ENCODE peak calls at places on chromosomes 16 and 17, in seven cellular contexts. M is choroid plexus epithelial cell, V is SK-N-SH, W is left lung, E is dorsolateral prefrontal cortex, S is transverse colon, C is endothelial cell of umbilical vein. R is an unnamed sample.

GRCh38 chr16:73361061-73361460 is 313.1 kb upstream of the ZFHX3 start:
- DNase-seq in M (no peak), V (no peak), W (no peak), E (no peak), S (no peak), C (no peak), R (no peak)

GRCh38 chr16:1861730-1862129 is 10.2 kb downstream of the MEIOB start:
- DNase-seq in M (no peak), V (no peak), W (no peak), E (no peak), S (no peak), C (no peak), R (no peak)

GRCh38 chr17:74822329-74823175 is 37.1 kb downstream of the GRIN2C start:
- DNase-seq in M (no peak), V (no peak), W (no peak), E (no peak), S (no peak), C (no peak), R (no peak)

GRCh38 chr17:58786586-58787295 is 31.1 kb downstream of the PPM1E start:
- DNase-seq in M (peak), V (peak), W (no peak), E (no peak), S (no peak), C (peak), R (peak)

GRCh38 chr16:1002399-1003161 is 21.0 kb downstream of the SOX8 start:
- DNase-seq in M (peak), V (no peak), W (no peak), E (no peak), S (peak), C (peak), R (peak)

GRCh38 chr16:85216522-85217375 is 104.5 kb upstream of the CIBAR2 start:
- DNase-seq in M (no peak), V (no peak), W (no peak), E (peak), S (no peak), C (no peak), R (no peak)

GRCh38 chr16:81624718-81625543 is 154.2 kb upstream of the PLCG2 start:
- DNase-seq in M (no peak), V (no peak), W (no peak), E (no peak), S (no peak), C (peak), R (no peak)

GRCh38 chr16:19520861-19521331 is 1.0 kb downstream of the GDE1 start:
- DNase-seq in M (no peak), V (no peak), W (no peak), E (no peak), S (peak), C (peak), R (peak)

GRCh38 chr16:69772560-69773254 is 10.6 kb downstream of the WWP2 start:
- DNase-seq in M (no peak), V (no peak), W (no peak), E (no peak), S (no peak), C (peak), R (no peak)

GRCh38 chr17:56908061-56908542 is 5.7 kb downstream of the TRIM25 start:
- DNase-seq in M (no peak), V (no peak), W (peak), E (no peak), S (peak), C (no peak), R (no peak)

GRCh38 chr16:11696266-11697012 is 28.2 kb downstream of the SNN start:
- DNase-seq in M (no peak), V (no peak), W (no peak), E (no peak), S (no peak), C (no peak), R (no peak)

GRCh38 chr16:10521681-10522274 is 58.6 kb downstream of the EMP2 start:
- DNase-seq in M (peak), V (peak), W (no peak), E (peak), S (peak), C (peak), R (peak)

GRCh38 chr17:41919165-41919817 is 540 bp upstream of the ACLY start:
- DNase-seq in M (peak), V (no peak), W (peak), E (no peak), S (no peak), C (no peak), R (no peak)

GRCh38 chr17:59498421-59499307 is 66.7 kb upstream of the DHX40 start:
- DNase-seq in M (peak), V (peak), W (no peak), E (no peak), S (no peak), C (no peak), R (no peak)

GRCh38 chr16:49919327-49919726 is 63.4 kb upstream of the ZNF423 start:
- DNase-seq in M (no peak), V (no peak), W (no peak), E (no peak), S (no peak), C (no peak), R (no peak)

GRCh38 chr16:9257843-9258242 is 166.4 kb downstream of the HAPSTR1 start:
- DNase-seq in M (no peak), V (no peak), W (no peak), E (no peak), S (no peak), C (no peak), R (no peak)

GRCh38 chr16:68227183-68227793 is 8.6 kb downstream of the ESRP2 start:
- DNase-seq in M (no peak), V (peak), W (no peak), E (no peak), S (no peak), C (no peak), R (no peak)

GRCh38 chr16:31870809-31871208 is 2.8 kb upstream of the ZNF267 start:
- DNase-seq in M (no peak), V (no peak), W (no peak), E (no peak), S (no peak), C (no peak), R (no peak)

GRCh38 chr17:33014751-33015150 is 23.1 kb downstream of the SPACA3 start:
- DNase-seq in M (peak), V (peak), W (no peak), E (peak), S (no peak), C (no peak), R (no peak)

GRCh38 chr16:66658860-66659190 is 37.7 kb downstream of the CMTM4 start:
- DNase-seq in M (no peak), V (no peak), W (no peak), E (no peak), S (no peak), C (no peak), R (no peak)

GRCh38 chr16:66658143-66658859 is 38.2 kb downstream of the CMTM4 start:
- DNase-seq in M (no peak), V (no peak), W (no peak), E (no peak), S (no peak), C (no peak), R (no peak)

GRCh38 chr16:66660422-66661209 is 35.9 kb downstream of the CMTM4 start:
- DNase-seq in M (peak), V (peak), W (peak), E (peak), S (peak), C (peak), R (peak)

GRCh38 chr16:66661210-66661560 is 35.4 kb downstream of the CMTM4 start:
- DNase-seq in M (no peak), V (peak), W (no peak), E (no peak), S (no peak), C (no peak), R (no peak)

GRCh38 chr16:66662445-66663194 is 33.9 kb downstream of the CMTM4 start:
- DNase-seq in M (peak), V (peak), W (no peak), E (no peak), S (no peak), C (peak), R (peak)
- TF ChIP-seq CTCF in M (peak), V (peak), W (peak), E (peak), S (peak), C (peak), R (peak)

GRCh38 chr16:87380875-87381274 is 2.7 kb downstream of the FBXO31 start:
- DNase-seq in M (peak), V (no peak), W (no peak), E (peak), S (no peak), C (no peak), R (peak)
- H3K4me3 ChIP-seq in M (peak), V (no peak), W (no peak), E (peak), S (peak), C (no peak), R (peak)

GRCh38 chr16:3098459-3099394 is at the start of gene ZSCAN10:
- DNase-seq in M (no peak), V (no peak), W (no peak), E (no peak), S (no peak), C (no peak), R (no peak)

GRCh38 chr16:3099395-3099731 is 269 bp upstream of the ZSCAN10 start:
- DNase-seq in M (no peak), V (no peak), W (no peak), E (no peak), S (no peak), C (no peak), R (no peak)

GRCh38 chr16:3099732-3100499 is 822 bp upstream of the ZSCAN10 start:
- DNase-seq in M (peak), V (peak), W (peak), E (peak), S (peak), C (peak), R (peak)

GRCh38 chr16:3101841-3102470 is 2.9 kb upstream of the ZSCAN10 start:
- DNase-seq in M (no peak), V (no peak), W (no peak), E (no peak), S (no peak), C (peak), R (peak)

DNA sequence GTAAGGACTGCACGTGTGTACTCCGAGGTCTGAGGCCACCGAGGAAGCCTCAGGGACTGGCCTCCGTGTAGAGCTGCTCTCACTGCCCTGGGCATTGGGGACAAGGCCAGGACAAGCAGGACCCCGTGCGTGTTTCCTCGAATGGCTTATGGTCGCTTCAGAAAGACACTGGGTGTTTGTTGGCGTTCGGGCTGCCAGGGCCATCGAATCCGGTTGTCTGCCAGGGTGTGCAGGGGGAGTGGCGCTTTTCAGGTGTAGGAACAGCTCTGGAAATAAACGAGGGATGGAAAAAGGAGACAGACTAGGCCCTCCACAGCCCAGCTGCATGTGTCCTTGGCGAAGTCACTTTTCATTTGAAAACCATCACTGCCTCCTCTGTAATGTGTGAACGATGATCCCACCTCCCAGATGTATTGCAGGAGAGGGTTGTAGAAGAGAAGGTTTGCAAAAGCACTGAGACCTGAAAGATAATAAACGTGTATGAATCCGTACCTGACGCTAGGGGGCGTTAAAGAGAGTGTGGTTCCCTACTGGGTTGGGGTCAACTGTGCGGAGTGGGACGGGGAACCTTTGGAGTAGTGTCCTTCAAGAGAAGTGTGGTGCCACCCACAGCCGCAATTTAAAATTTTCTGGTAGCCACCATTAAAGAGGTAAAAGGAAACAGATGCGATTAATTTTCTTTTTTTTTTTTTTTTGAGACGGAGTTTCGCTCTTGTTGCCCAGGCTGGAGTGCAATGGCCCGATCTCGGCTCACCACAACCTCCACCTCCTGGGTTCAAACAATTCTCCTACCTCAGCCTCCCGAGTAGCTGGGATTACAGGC is 2.1 kb upstream of the ZSCAN10 start:
- DNase-seq in M (peak), V (peak), W (no peak), E (no peak), S (no peak), C (peak), R (peak)
- TF ChIP-seq CTCF in M (peak), V (peak), W (peak), E (peak), S (peak), C (peak), R (peak)

GRCh38 chr17:48625502-48626201 is 506 bp downstream of the HOXB9 start:
- DNase-seq in M (no peak), V (no peak), W (peak), E (no peak), S (peak), C (peak), R (no peak)
- H3K4me3 ChIP-seq in M (no peak), V (no peak), W (peak), E (no peak), S (peak), C (peak), R (no peak)

GRCh38 chr17:28227278-28228108 is 91.5 kb upstream of the TMEM97 start:
- DNase-seq in M (peak), V (peak), W (peak), E (peak), S (peak), C (no peak), R (peak)
- TF ChIP-seq CTCF in M (no peak), V (no peak), W (no peak), E (no peak), S (peak), C (no peak), R (no peak)

GRCh38 chr17:29640413-29640812 is 17.7 kb upstream of the CORO6 start:
- DNase-seq in M (peak), V (no peak), W (no peak), E (no peak), S (no peak), C (peak), R (peak)
- H3K4me3 ChIP-seq in M (no peak), V (no peak), W (no peak), E (no peak), S (no peak), C (no peak), R (no peak)

GRCh38 chr16:84143784-84144199 is 1.2 kb downstream of the HSDL1 start:
- DNase-seq in M (no peak), V (no peak), W (no peak), E (no peak), S (no peak), C (no peak), R (peak)

GRCh38 chr16:84139628-84140258 is 5.2 kb downstream of the HSDL1 start:
- DNase-seq in M (no peak), V (no peak), W (no peak), E (no peak), S (no peak), C (no peak), R (no peak)

GRCh38 chr16:84138824-84139627 is 6.0 kb downstream of the HSDL1 start:
- DNase-seq in M (peak), V (no peak), W (no peak), E (no peak), S (no peak), C (no peak), R (peak)

GRCh38 chr16:84143081-84143480 is 1.9 kb downstream of the HSDL1 start:
- DNase-seq in M (no peak), V (no peak), W (no peak), E (no peak), S (no peak), C (no peak), R (no peak)

DNA sequence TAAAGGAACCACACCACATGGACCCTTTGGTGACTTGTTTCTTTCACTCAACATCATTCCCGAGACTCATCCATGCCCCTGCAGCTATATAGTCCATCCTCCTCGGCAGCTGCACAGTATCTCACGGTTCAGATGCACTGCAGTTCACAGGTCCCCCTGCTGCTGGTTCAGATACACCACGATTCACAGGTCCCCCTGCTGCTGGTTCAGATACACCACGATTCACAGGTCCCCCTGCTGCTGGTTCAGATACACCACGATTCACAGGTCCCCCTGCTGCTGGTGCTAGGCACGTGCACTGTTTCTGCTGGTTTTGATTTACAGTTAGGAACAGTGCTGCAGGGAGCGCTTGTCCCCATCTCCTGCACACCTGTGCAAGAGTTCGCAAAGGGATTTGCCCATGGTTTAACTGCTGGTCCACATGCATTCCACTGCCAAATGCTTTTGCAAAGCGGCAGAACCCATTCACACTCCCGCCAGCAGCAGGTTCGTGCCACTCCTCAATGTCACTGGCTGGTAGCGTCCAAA is 3.8 kb downstream of the HSDL1 start:
- DNase-seq in M (no peak), V (no peak), W (no peak), E (no peak), S (no peak), C (no peak), R (no peak)
- TF ChIP-seq CTCF in M (peak), V (no peak), W (no peak), E (no peak), S (no peak), C (no peak), R (no peak)

R was measured in fibroblast of pulmonary artery.